ENCODE peak calls at places on chromosomes 5 and 9, in four cellular contexts. One of them, this sample, is unnamed.

GRCh38 chr5:175867587-175868347 is 3.6 kb upstream of the CPLX2 start:
- DNase-seq in HL-60: no peak
- DNase-seq in thyroid gland: no peak
- DNase-seq in neural progenitor cell: peak
- DNase-seq in this sample: no peak

GRCh38 chr9:137757139-137757538 is 120.4 kb upstream of the CACNA1B start:
- DNase-seq in neural progenitor cell: no peak
- DNase-seq in thyroid gland: no peak
- DNase-seq in HL-60: no peak
- DNase-seq in this sample: peak

GRCh38 chr9:128323192-128323730 is 622 bp downstream of the COQ4 start:
- DNase-seq in neural progenitor cell: no peak
- DNase-seq in HL-60: no peak
- DNase-seq in thyroid gland: no peak
- DNase-seq in this sample: no peak

GRCh38 chr5:94908889-94909480 is 290.5 kb downstream of the SLF1 start:
- DNase-seq in thyroid gland: no peak
- DNase-seq in neural progenitor cell: peak
- DNase-seq in HL-60: no peak
- DNase-seq in this sample: no peak

GRCh38 chr5:53368516-53368915 is 111.9 kb upstream of the FST start:
- DNase-seq in thyroid gland: no peak
- DNase-seq in neural progenitor cell: no peak
- DNase-seq in HL-60: no peak
- DNase-seq in this sample: peak

GRCh38 chr9:95963659-95964058 is 88.2 kb downstream of the ERCC6L2 start:
- DNase-seq in neural progenitor cell: no peak
- DNase-seq in HL-60: no peak
- DNase-seq in thyroid gland: no peak
- DNase-seq in this sample: no peak

GRCh38 chr9:15295761-15296405 is 11.1 kb downstream of the TTC39B start:
- DNase-seq in neural progenitor cell: no peak
- DNase-seq in thyroid gland: peak
- DNase-seq in HL-60: no peak
- DNase-seq in this sample: no peak

GRCh38 chr5:6791031-6791577 is 77.9 kb downstream of the TENT4A start:
- DNase-seq in thyroid gland: no peak
- DNase-seq in HL-60: no peak
- DNase-seq in neural progenitor cell: no peak
- DNase-seq in this sample: no peak

GRCh38 chr5:130762031-130762430 is 403.0 kb downstream of the HINT1 start:
- DNase-seq in HL-60: no peak
- DNase-seq in thyroid gland: no peak
- DNase-seq in neural progenitor cell: no peak
- DNase-seq in this sample: no peak

GRCh38 chr5:77973253-77973609 is 197.1 kb upstream of the TBCA start:
- DNase-seq in thyroid gland: no peak
- DNase-seq in HL-60: no peak
- DNase-seq in neural progenitor cell: peak
- DNase-seq in this sample: no peak

GRCh38 chr5:127492854-127493738 is 24.3 kb upstream of the PRRC1 start:
- DNase-seq in neural progenitor cell: peak
- DNase-seq in thyroid gland: no peak
- DNase-seq in HL-60: no peak
- DNase-seq in this sample: peak

GRCh38 chr9:93238953-93239352 is 55.0 kb downstream of the WNK2 start:
- DNase-seq in thyroid gland: no peak
- DNase-seq in HL-60: no peak
- DNase-seq in neural progenitor cell: no peak
- DNase-seq in this sample: no peak

GRCh38 chr5:11324521-11325289 is 563.7 kb upstream of the DAP start:
- DNase-seq in neural progenitor cell: no peak
- DNase-seq in HL-60: no peak
- DNase-seq in thyroid gland: no peak
- DNase-seq in this sample: no peak

GRCh38 chr5:157721159-157721558 is 10.1 kb upstream of the THG1L start:
- DNase-seq in neural progenitor cell: no peak
- DNase-seq in HL-60: no peak
- DNase-seq in thyroid gland: no peak
- DNase-seq in this sample: no peak

GRCh38 chr9:104997536-104997935 is 69.6 kb upstream of the ABCA1 start:
- DNase-seq in thyroid gland: no peak
- DNase-seq in HL-60: no peak
- DNase-seq in neural progenitor cell: no peak
- DNase-seq in this sample: no peak

GRCh38 chr5:178417391-178417811 is 172.8 kb downstream of the COL23A1 start:
- DNase-seq in neural progenitor cell: no peak
- DNase-seq in thyroid gland: no peak
- DNase-seq in HL-60: no peak
- DNase-seq in this sample: no peak

GRCh38 chr9:132026932-132027585 is 52.6 kb downstream of the MED27 start:
- DNase-seq in thyroid gland: no peak
- DNase-seq in neural progenitor cell: no peak
- DNase-seq in HL-60: no peak
- DNase-seq in this sample: no peak

GRCh38 chr9:91803143-91803940 is 146.7 kb downstream of the ROR2 start:
- DNase-seq in thyroid gland: no peak
- DNase-seq in neural progenitor cell: no peak
- DNase-seq in HL-60: no peak
- DNase-seq in this sample: no peak

GRCh38 chr5:11082546-11082945 is 321.5 kb upstream of the DAP start:
- DNase-seq in thyroid gland: no peak
- DNase-seq in neural progenitor cell: no peak
- DNase-seq in HL-60: no peak
- DNase-seq in this sample: no peak

GRCh38 chr9:81344366-81344765 is 345.0 kb downstream of the TLE1 start:
- DNase-seq in thyroid gland: no peak
- DNase-seq in neural progenitor cell: peak
- DNase-seq in HL-60: no peak
- DNase-seq in this sample: no peak

GRCh38 chr9:130912932-130913598 is 16.5 kb upstream of the QRFP start:
- DNase-seq in thyroid gland: peak
- DNase-seq in HL-60: no peak
- DNase-seq in neural progenitor cell: peak
- DNase-seq in this sample: no peak

GRCh38 chr5:172583931-172584511 is 57.0 kb upstream of the NEURL1B start:
- DNase-seq in neural progenitor cell: no peak
- DNase-seq in thyroid gland: no peak
- DNase-seq in HL-60: no peak
- DNase-seq in this sample: no peak

GRCh38 chr5:158943057-158943456 is 156.7 kb downstream of the EBF1 start:
- DNase-seq in thyroid gland: no peak
- DNase-seq in neural progenitor cell: no peak
- DNase-seq in HL-60: peak
- DNase-seq in this sample: no peak

GRCh38 chr5:31916327-31916726 is 257.8 kb downstream of the GOLPH3 start:
- DNase-seq in neural progenitor cell: no peak
- DNase-seq in thyroid gland: no peak
- DNase-seq in HL-60: no peak
- DNase-seq in this sample: no peak

GRCh38 chr5:171205375-171205774 is 103.7 kb upstream of the TLX3 start:
- DNase-seq in thyroid gland: no peak
- DNase-seq in HL-60: no peak
- DNase-seq in neural progenitor cell: peak
- DNase-seq in this sample: no peak

DNA sequence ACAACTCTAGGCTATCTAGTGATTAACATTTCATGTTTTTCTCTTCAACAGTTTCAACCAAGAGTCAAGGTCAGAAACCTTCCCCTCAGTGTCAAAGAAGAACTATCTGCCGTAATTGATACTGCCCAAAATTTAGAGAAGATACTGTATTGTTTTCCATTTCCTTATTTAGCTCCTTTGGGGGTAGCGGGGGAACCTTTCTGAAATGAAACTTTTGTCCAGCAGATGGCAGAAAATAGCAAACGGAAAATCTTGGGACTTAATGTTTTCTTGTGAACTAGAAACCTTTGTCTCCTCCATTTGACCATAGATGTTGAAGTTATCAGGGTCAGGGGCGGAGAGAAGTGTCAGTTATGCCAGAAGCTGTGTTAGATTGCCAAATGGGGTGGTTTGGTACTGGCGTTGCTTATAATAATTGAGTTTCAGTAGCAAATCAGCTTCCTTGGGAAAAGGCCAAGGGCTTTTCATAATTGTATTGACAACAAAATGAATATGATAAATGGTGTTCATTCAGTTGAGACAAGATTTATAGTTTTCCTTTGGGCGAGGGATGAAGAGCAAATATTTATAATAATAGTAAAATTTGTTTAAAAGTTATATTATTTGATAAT is 101.7 kb upstream of the TLX3 start:
- DNase-seq in thyroid gland: no peak
- DNase-seq in HL-60: peak
- DNase-seq in neural progenitor cell: peak
- DNase-seq in this sample: no peak
- H3K4me3 ChIP-seq in thyroid gland: no peak
- H3K4me3 ChIP-seq in HL-60: no peak
- H3K4me3 ChIP-seq in neural progenitor cell: no peak
- H3K4me3 ChIP-seq in this sample: no peak

GRCh38 chr5:129271309-129271708 is 176.8 kb downstream of the ISOC1 start:
- DNase-seq in thyroid gland: no peak
- DNase-seq in HL-60: no peak
- DNase-seq in neural progenitor cell: peak
- DNase-seq in this sample: peak
- TF ChIP-seq CTCF in thyroid gland: no peak
- TF ChIP-seq CTCF in HL-60: no peak
- TF ChIP-seq CTCF in neural progenitor cell: peak
- TF ChIP-seq CTCF in this sample: peak

GRCh38 chr5:135196483-135196882 is 162.5 kb upstream of the PITX1 start:
- DNase-seq in thyroid gland: no peak
- DNase-seq in neural progenitor cell: no peak
- DNase-seq in HL-60: no peak
- DNase-seq in this sample: no peak
- H3K4me3 ChIP-seq in thyroid gland: no peak
- H3K4me3 ChIP-seq in neural progenitor cell: no peak
- H3K4me3 ChIP-seq in HL-60: no peak
- H3K4me3 ChIP-seq in this sample: no peak

GRCh38 chr9:82601272-82601835 is 461.6 kb downstream of the RASEF start:
- DNase-seq in HL-60: no peak
- DNase-seq in neural progenitor cell: no peak
- DNase-seq in thyroid gland: no peak
- DNase-seq in this sample: no peak

GRCh38 chr9:82606071-82606470 is 456.9 kb downstream of the RASEF start:
- DNase-seq in HL-60: no peak
- DNase-seq in neural progenitor cell: no peak
- DNase-seq in thyroid gland: no peak
- DNase-seq in this sample: peak

GRCh38 chr9:82604947-82605656 is 457.8 kb downstream of the RASEF start:
- DNase-seq in thyroid gland: no peak
- DNase-seq in neural progenitor cell: no peak
- DNase-seq in HL-60: no peak
- DNase-seq in this sample: peak

GRCh38 chr9:82605657-82606031 is 457.3 kb downstream of the RASEF start:
- DNase-seq in neural progenitor cell: no peak
- DNase-seq in HL-60: no peak
- DNase-seq in thyroid gland: no peak
- DNase-seq in this sample: no peak

DNA sequence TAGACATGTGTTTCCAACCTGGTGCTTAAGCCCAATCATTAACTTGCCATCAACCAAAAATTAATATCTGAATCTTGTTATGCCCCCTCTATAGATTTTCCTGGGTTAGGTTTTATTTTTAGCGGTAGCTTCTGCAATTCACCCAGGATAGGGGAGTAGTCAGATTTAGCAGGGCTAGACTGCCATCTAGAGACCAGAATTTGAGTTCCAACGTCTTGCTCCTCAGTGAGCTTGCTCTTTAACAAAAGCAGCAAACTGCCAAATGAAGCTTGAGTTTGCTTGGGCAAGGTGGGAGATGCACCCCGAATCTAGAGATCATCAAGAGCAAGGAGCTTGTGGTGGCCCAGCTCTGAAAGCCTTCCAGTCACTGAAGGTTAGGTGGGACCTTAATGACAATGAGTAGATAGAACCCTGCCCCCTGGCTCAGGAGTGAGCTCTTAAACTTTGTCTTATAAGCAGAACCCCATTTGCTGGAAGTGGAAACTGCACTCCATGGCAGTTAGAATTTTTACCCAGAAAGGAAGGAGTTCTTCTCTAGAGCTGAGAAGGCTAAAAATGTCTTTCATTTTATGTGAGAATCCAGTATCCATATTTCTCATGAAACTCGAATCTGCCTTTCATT is 456.1 kb downstream of the RASEF start:
- DNase-seq in thyroid gland: peak
- DNase-seq in HL-60: peak
- DNase-seq in neural progenitor cell: peak
- DNase-seq in this sample: peak
- TF ChIP-seq CTCF in thyroid gland: peak
- TF ChIP-seq CTCF in HL-60: peak
- TF ChIP-seq CTCF in neural progenitor cell: peak
- TF ChIP-seq CTCF in this sample: peak

GRCh38 chr9:99592834-99593584 is 228.7 kb upstream of the NR4A3 start:
- DNase-seq in HL-60: no peak
- DNase-seq in neural progenitor cell: no peak
- DNase-seq in thyroid gland: no peak
- DNase-seq in this sample: no peak
- H3K4me3 ChIP-seq in HL-60: no peak
- H3K4me3 ChIP-seq in neural progenitor cell: no peak
- H3K4me3 ChIP-seq in thyroid gland: no peak
- H3K4me3 ChIP-seq in this sample: no peak

GRCh38 chr9:71769175-71770165 is 1.2 kb upstream of the CEMIP2 start:
- DNase-seq in thyroid gland: peak
- DNase-seq in neural progenitor cell: peak
- DNase-seq in HL-60: no peak
- DNase-seq in this sample: peak
- TF ChIP-seq CTCF in thyroid gland: peak
- TF ChIP-seq CTCF in neural progenitor cell: peak
- TF ChIP-seq CTCF in HL-60: no peak
- TF ChIP-seq CTCF in this sample: peak

DNA sequence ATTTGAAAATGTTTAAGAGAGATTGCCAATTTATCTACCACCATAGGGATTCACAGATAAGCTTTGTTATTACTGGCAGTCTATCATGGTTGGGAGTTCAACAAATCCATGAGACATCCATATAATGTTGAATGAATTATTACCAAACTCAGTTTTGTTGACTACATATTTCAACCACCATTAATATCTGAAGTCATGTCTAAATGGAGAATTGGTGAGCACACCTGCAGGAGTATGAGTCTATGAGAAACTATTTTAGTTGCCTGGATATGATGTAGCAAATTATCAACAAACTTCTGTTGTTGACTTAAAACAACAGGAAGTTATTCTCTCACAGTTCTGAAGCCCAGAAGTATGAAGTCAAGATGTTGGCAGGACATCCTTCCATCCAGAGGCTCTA is 126.8 kb upstream of the FBXL7 start:
- DNase-seq in HL-60: no peak
- DNase-seq in neural progenitor cell: no peak
- DNase-seq in thyroid gland: no peak
- DNase-seq in this sample: no peak
- H3K4me3 ChIP-seq in HL-60: no peak
- H3K4me3 ChIP-seq in neural progenitor cell: no peak
- H3K4me3 ChIP-seq in thyroid gland: no peak
- H3K4me3 ChIP-seq in this sample: no peak